ENCODE peak calls at places on chromosomes 4 and X, in ten cellular contexts. S, U, Z, K, A, W, X, R, Q and J are unnamed samples.
A peak's percentile ranks its signal among the peaks of the same experiment; 100 is the strongest.

GRCh38 chr4:22850055-22850454 is 157.3 kb downstream of the GBA3 start:
- DNase-seq in W (no peak), A (no peak), Z (no peak), X (no peak), R (no peak), U (no peak), K (no peak), Q (no peak), S (no peak), J (no peak)

GRCh38 chr4:171561419-171561818 is 251.8 kb upstream of the GALNTL6 start:
- DNase-seq in K (no peak), U (no peak), A (no peak), X (no peak), Z (no peak), Q (no peak), W (no peak), S (no peak), R (no peak), J (no peak)

GRCh38 chr4:80259012-80259411 is 7.5 kb upstream of the FGF5 start:
- DNase-seq in U (no peak), Z (no peak), R (no peak), Q (no peak), K (no peak), X (no peak), A (no peak), W (no peak), S (no peak), J (no peak)

GRCh38 chrX:112696506-112696905 is 16.8 kb upstream of the LHFPL1 start:
- DNase-seq in A (no peak), Q (no peak), R (no peak), K (no peak), W (no peak), Z (no peak), U (no peak), X (no peak), S (no peak), J (no peak)

GRCh38 chr4:139558235-139559094 is 2.4 kb upstream of the SETD7 start:
- DNase-seq in U (no peak), A (no peak), R (no peak), X (no peak), W (no peak), K (no peak), Z (peak; percentile 27), S (no peak), Q (no peak), J (no peak)

GRCh38 chrX:5876984-5877655 is 351.5 kb downstream of the NLGN4X start:
- DNase-seq in Q (no peak), A (no peak), R (peak; percentile 5), Z (no peak), S (peak; percentile 51), W (no peak), X (no peak), U (no peak), K (peak; percentile 2), J (no peak)

GRCh38 chrX:145848451-145848850 is 30.8 kb downstream of the SLITRK2 start:
- DNase-seq in Q (no peak), A (no peak), W (no peak), Z (no peak), S (no peak), X (no peak), R (no peak), U (no peak), K (no peak), J (no peak)

GRCh38 chr4:1517592-1518411 is 111.6 kb upstream of the NKX1-1 start:
- DNase-seq in Z (no peak), R (no peak), A (no peak), S (peak; percentile 1), K (no peak), W (no peak), X (no peak), Q (no peak), U (no peak), J (no peak)

GRCh38 chrX:1011632-1012283 is 200.7 kb downstream of the CRLF2 start:
- DNase-seq in S (no peak), A (no peak), Z (no peak), K (no peak), W (no peak), Q (no peak), X (no peak), U (no peak), R (no peak), J (no peak)

GRCh38 chrX:110218591-110218990 is 99.3 kb downstream of the AMMECR1 start:
- DNase-seq in S (no peak), W (no peak), Z (no peak), A (no peak), K (no peak), R (no peak), X (no peak), Q (peak; percentile 73), U (no peak), J (no peak)

GRCh38 chr4:184284742-184285141 is 67.1 kb upstream of the ENPP6 start:
- DNase-seq in X (no peak), Z (no peak), S (no peak), U (no peak), W (no peak), Q (no peak), R (no peak), A (no peak), K (no peak), J (no peak)

GRCh38 chrX:103356023-103356798 is at the start of gene TCEAL9:
- DNase-seq in K (peak; percentile 71), U (no peak), Z (peak; percentile 53), A (no peak), Q (peak; percentile 86), S (peak; percentile 30), X (peak; percentile 78), R (peak; percentile 77), W (no peak), J (peak; percentile 67)

GRCh38 chr4:1410491-1411325 is 4.5 kb upstream of the NKX1-1 start:
- DNase-seq in K (peak; percentile 84), A (peak; percentile 6), Z (no peak), S (peak; percentile 100), U (peak; percentile 26), X (no peak), R (peak; percentile 88), W (no peak), Q (peak; percentile 54), J (no peak)

GRCh38 chrX:13620202-13620601 is 32.7 kb upstream of the TCEANC start:
- DNase-seq in R (no peak), U (no peak), K (no peak), X (no peak), A (no peak), S (no peak), Z (no peak), W (no peak), Q (no peak), J (no peak)

GRCh38 chrX:17737707-17738001 is 361 bp downstream of the SCML1 start:
- DNase-seq in W (no peak), K (no peak), R (no peak), X (no peak), Q (no peak), S (peak; percentile 42), U (no peak), Z (no peak), A (no peak), J (no peak)

GRCh38 chrX:69396916-69397315 is 107.2 kb upstream of the NALF2 start:
- DNase-seq in Z (no peak), A (no peak), X (no peak), U (no peak), W (no peak), S (no peak), Q (no peak), K (no peak), R (no peak), J (no peak)

GRCh38 chrX:109739625-109740024 is 6.6 kb upstream of the ACSL4 start:
- DNase-seq in U (no peak), Z (no peak), S (no peak), W (no peak), A (no peak), K (no peak), R (no peak), X (no peak), Q (no peak), J (no peak)

GRCh38 chrX:30309139-30309571 is at the start of gene NR0B1:
- DNase-seq in R (peak; percentile 9), K (peak; percentile 7), Z (no peak), U (no peak), X (no peak), Q (no peak), S (peak; percentile 50), W (no peak), A (no peak), J (no peak)

GRCh38 chrX:30948626-30949025 is 59.6 kb upstream of the TAB3 start:
- DNase-seq in S (no peak), A (no peak), K (no peak), Z (no peak), Q (no peak), X (no peak), U (no peak), R (no peak), W (no peak), J (no peak)

GRCh38 chr4:83516042-83516772 is 19.7 kb upstream of the GPAT3 start:
- DNase-seq in K (peak; percentile 57), R (peak; percentile 26), Q (peak; percentile 20), W (no peak), S (no peak), Z (no peak), U (no peak), X (no peak), A (no peak), J (peak; percentile 20)

GRCh38 chr4:88689877-88690276 is 7.8 kb downstream of the NAP1L5 start:
- DNase-seq in R (no peak), X (no peak), A (no peak), Z (no peak), K (no peak), S (no peak), Q (no peak), W (no peak), U (no peak), J (no peak)

GRCh38 chr4:2570551-2571222 is 34.2 kb downstream of the FAM193A start:
- DNase-seq in W (no peak), Z (no peak), X (no peak), U (peak; percentile 52), R (no peak), A (no peak), S (no peak), Q (no peak), K (no peak), J (no peak)

GRCh38 chr4:47913858-47914218 is 545 bp downstream of the NFXL1 start:
- DNase-seq in A (no peak), W (no peak), Z (peak; percentile 24), Q (no peak), U (peak; percentile 17), R (no peak), K (peak; percentile 34), S (peak; percentile 63), X (peak; percentile 81), J (no peak)

GRCh38 chr4:52618795-52619590 is 40.1 kb downstream of the USP46 start:
- DNase-seq in R (no peak), K (no peak), W (no peak), U (no peak), X (no peak), Q (no peak), S (no peak), Z (no peak), A (no peak), J (no peak)